ENCODE peak calls at places on chromosomes 1 and 21, in four cellular contexts. O is mesothelial cell of epicardium, P is tibial nerve, B is fibroblast of lung. V is an unnamed sample.

GRCh38 chr1:23019851-23020625 is 770 bp downstream of the KDM1A start:
- DNase-seq in O (peak), P (no peak), B (peak), V (peak)

GRCh38 chr1:32701421-32701911 is 1.1 kb downstream of the SYNC start:
- DNase-seq in O (no peak), P (no peak), B (peak), V (no peak)

GRCh38 chr1:24903011-24903461 is 27.0 kb downstream of the RUNX3 start:
- DNase-seq in O (peak), P (no peak), B (no peak), V (no peak)

GRCh38 chr1:200351826-200352549 is 57.8 kb downstream of the ZNF281 start:
- DNase-seq in O (no peak), P (no peak), B (peak), V (no peak)

GRCh38 chr1:245067257-245067656 is 87.5 kb upstream of the KIF26B start:
- DNase-seq in O (no peak), P (no peak), B (peak), V (no peak)

GRCh38 chr1:232385221-232385620 is 244.7 kb downstream of the SIPA1L2 start:
- DNase-seq in O (no peak), P (no peak), B (peak), V (no peak)

GRCh38 chr1:43822040-43822439 is 111.6 kb upstream of the ARTN start:
- DNase-seq in O (no peak), P (no peak), B (peak), V (no peak)

GRCh38 chr1:214541693-214542092 is 9.7 kb downstream of the PTPN14 start:
- DNase-seq in O (no peak), P (no peak), B (no peak), V (no peak)

GRCh38 chr1:46171872-46172271 is 3.0 kb upstream of the TSPAN1 start:
- DNase-seq in O (peak), P (no peak), B (no peak), V (peak)

GRCh38 chr1:241265428-241265827 is 91.6 kb downstream of the RGS7 start:
- DNase-seq in O (no peak), P (no peak), B (no peak), V (no peak)

GRCh38 chr1:69185378-69185777 is 382.3 kb upstream of the LRRC7 start:
- DNase-seq in O (no peak), P (no peak), B (no peak), V (no peak)

GRCh38 chr1:168121314-168122029 is 15.3 kb downstream of the GPR161 start:
- DNase-seq in O (no peak), P (peak), B (peak), V (no peak)

GRCh38 chr1:9721606-9722377 is 70.3 kb downstream of the PIK3CD start:
- DNase-seq in O (peak), P (no peak), B (no peak), V (peak)

GRCh38 chr1:98323396-98323795 is 338.1 kb upstream of the SNX7 start:
- DNase-seq in O (no peak), P (no peak), B (peak), V (no peak)

GRCh38 chr1:85307987-85308836 is 31.8 kb upstream of the BCL10 start:
- DNase-seq in O (peak), P (peak), B (peak), V (peak)

GRCh38 chr1:240426056-240426455 is 185.9 kb downstream of the GREM2 start:
- DNase-seq in O (no peak), P (no peak), B (peak), V (no peak)

GRCh38 chr1:181028241-181029014 is 5.4 kb upstream of the MR1 start:
- DNase-seq in O (no peak), P (no peak), B (peak), V (no peak)

GRCh38 chr1:54335396-54336056 is 70.7 kb downstream of the SSBP3 start:
- DNase-seq in O (no peak), P (peak), B (peak), V (no peak)

GRCh38 chr1:153099646-153100045 is 5.3 kb upstream of the SPRR2E start:
- DNase-seq in O (no peak), P (no peak), B (no peak), V (no peak)

GRCh38 chr1:91533625-91534024 is 33.0 kb downstream of the CDC7 start:
- DNase-seq in O (no peak), P (no peak), B (no peak), V (no peak)

GRCh38 chr1:211280910-211281309 is 21.7 kb downstream of the RCOR3 start:
- DNase-seq in O (no peak), P (no peak), B (no peak), V (no peak)

GRCh38 chr1:244210884-244211558 is 159.9 kb downstream of the ZBTB18 start:
- DNase-seq in O (no peak), P (no peak), B (no peak), V (no peak)

GRCh38 chr1:230270940-230271325 is 155.2 kb downstream of the PGBD5 start:
- DNase-seq in O (no peak), P (no peak), B (peak), V (no peak)

GRCh38 chr1:91637539-91637994 is 136.9 kb downstream of the CDC7 start:
- DNase-seq in O (no peak), P (no peak), B (no peak), V (no peak)

GRCh38 chr1:111988743-111989453 is 570 bp downstream of the KCND3 start:
- DNase-seq in O (no peak), P (no peak), B (no peak), V (peak)

GRCh38 chr1:51616903-51617708 is at the start of gene OSBPL9:
- DNase-seq in O (peak), P (peak), B (peak), V (peak)

GRCh38 chr1:43836267-43836951 is 97.2 kb upstream of the ARTN start:
- DNase-seq in O (peak), P (no peak), B (peak), V (no peak)

GRCh38 chr21:28069446-28069845 is 923.2 kb downstream of the LTN1 start:
- DNase-seq in O (no peak), P (no peak), B (peak), V (no peak)

GRCh38 chr1:23442751-23443150 is 18.2 kb upstream of the TCEA3 start:
- DNase-seq in O (no peak), P (no peak), B (no peak), V (no peak)

GRCh38 chr1:30586671-30587070 is 136.7 kb downstream of the MATN1 start:
- DNase-seq in O (no peak), P (no peak), B (no peak), V (peak)

GRCh38 chr1:96643519-96643918 is 78.1 kb upstream of the PTBP2 start:
- DNase-seq in O (no peak), P (no peak), B (no peak), V (no peak)

GRCh38 chr1:12095822-12096263 is 32.7 kb downstream of the TNFRSF8 start:
- DNase-seq in O (no peak), P (no peak), B (peak), V (no peak)

GRCh38 chr1:151372411-151372934 is at the start of gene SELENBP1:
- DNase-seq in O (peak), P (peak), B (peak), V (peak)

GRCh38 chr1:30410153-30410851 is 313.1 kb downstream of the MATN1 start:
- DNase-seq in O (peak), P (no peak), B (no peak), V (peak)

GRCh38 chr1:67597336-67597735 is 87.7 kb upstream of the GADD45A start:
- DNase-seq in O (no peak), P (no peak), B (no peak), V (no peak)

GRCh38 chr1:36884029-36884701 is 150.2 kb downstream of the GRIK3 start:
- DNase-seq in O (peak), P (no peak), B (no peak), V (no peak)

GRCh38 chr1:6399294-6399693 is 5.7 kb upstream of the ACOT7 start:
- DNase-seq in O (no peak), P (no peak), B (no peak), V (no peak)

GRCh38 chr1:6393400-6394187 is at the start of gene ACOT7:
- DNase-seq in O (peak), P (peak), B (peak), V (peak)

GRCh38 chr1:6392880-6393399 is 627 bp downstream of the ACOT7 start:
- DNase-seq in O (no peak), P (no peak), B (no peak), V (peak)

GRCh38 chr1:6397844-6398243 is 4.3 kb upstream of the ACOT7 start:
- DNase-seq in O (no peak), P (no peak), B (no peak), V (no peak)

GRCh38 chr1:6396998-6397397 is 3.4 kb upstream of the ACOT7 start:
- DNase-seq in O (no peak), P (no peak), B (no peak), V (no peak)
- TF ChIP-seq CTCF in O (no peak), P (no peak), B (peak), V (no peak)

DNA sequence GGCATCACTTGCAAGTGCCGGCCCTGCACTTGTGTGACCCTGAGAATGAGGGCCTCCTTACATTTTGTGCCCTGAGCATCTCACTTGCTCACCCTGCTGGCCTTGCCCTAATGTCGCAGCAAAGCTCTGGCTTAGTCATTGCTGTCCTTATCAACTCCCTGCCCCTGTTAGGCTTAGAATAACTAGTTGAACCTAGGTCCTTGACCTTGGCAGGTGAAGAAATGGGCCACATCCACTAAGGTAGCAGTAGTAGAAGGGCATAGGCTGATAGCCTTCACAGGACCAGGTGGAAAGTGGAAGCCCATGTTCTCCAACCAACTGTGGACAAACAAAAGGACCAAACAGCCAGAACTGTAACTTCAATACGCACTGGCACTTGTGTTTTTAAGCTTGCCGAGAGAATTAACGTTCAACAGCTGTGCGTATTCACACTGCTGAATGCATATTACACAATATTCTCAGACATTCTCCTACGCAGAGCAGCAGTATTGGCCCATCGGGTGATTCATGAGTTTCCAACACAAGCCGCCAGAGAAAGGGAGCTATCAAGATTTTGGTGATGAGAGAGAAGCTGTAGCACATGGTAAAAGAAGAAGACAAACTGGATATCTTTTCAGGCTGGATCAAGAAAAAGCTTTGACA is 27.7 kb upstream of the PTGFRN start:
- DNase-seq in O (no peak), P (no peak), B (peak), V (no peak)
- TF ChIP-seq CTCF in O (no peak), P (no peak), B (peak), V (no peak)

GRCh38 chr1:201468501-201468843 is 516 bp downstream of the PHLDA3 start:
- DNase-seq in O (no peak), P (no peak), B (peak), V (peak)

GRCh38 chr1:201469645-201470074 is 672 bp upstream of the PHLDA3 start:
- DNase-seq in O (no peak), P (no peak), B (no peak), V (no peak)

GRCh38 chr1:201470581-201470980 is 1.6 kb upstream of the PHLDA3 start:
- DNase-seq in O (no peak), P (no peak), B (no peak), V (no peak)

GRCh38 chr1:201466492-201466891 is 2.5 kb downstream of the PHLDA3 start:
- DNase-seq in O (no peak), P (no peak), B (peak), V (no peak)

DNA sequence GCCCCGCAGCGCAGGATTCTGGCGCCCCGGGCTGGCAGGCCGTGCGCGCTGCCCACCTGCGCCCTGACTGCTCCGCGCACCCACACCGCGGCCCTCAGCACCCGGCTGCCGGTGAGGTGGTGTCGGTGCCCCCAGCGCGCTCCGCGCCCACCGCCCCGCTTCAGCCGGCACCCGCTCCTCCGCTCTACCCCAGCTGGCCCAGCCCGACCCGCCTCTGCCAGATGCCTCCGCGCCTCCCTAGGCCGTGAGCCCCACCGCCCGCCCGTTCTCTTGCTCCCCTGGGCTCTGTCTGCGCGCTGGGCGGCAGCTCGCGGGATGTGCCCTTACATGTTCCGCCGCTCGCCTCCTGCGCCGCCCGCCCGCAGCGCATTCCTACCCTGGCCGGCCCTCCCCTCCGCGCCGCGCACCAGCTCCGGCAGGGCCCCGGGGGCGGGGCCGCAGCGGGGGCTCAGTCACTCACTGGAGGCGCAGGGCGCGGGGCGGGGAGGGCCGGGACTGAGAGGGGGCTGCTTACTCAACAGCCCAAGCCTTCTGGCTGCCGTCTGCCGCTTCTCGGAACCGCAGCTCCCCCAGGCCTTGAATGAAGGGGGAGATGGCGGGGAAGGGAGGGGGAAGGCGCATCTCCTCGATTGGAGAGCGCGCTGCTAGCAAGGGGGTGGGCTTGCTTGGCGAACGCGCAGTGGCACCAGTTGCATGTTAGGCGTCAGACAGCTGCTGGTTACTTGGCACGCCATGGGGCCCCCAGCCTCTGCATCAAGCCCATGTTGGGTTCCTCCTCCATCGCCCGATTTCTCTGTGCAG is at the start of gene PHLDA3:
- DNase-seq in O (peak), P (peak), B (peak), V (peak)
- TF ChIP-seq CTCF in O (no peak), P (peak), B (no peak), V (peak)

DNA sequence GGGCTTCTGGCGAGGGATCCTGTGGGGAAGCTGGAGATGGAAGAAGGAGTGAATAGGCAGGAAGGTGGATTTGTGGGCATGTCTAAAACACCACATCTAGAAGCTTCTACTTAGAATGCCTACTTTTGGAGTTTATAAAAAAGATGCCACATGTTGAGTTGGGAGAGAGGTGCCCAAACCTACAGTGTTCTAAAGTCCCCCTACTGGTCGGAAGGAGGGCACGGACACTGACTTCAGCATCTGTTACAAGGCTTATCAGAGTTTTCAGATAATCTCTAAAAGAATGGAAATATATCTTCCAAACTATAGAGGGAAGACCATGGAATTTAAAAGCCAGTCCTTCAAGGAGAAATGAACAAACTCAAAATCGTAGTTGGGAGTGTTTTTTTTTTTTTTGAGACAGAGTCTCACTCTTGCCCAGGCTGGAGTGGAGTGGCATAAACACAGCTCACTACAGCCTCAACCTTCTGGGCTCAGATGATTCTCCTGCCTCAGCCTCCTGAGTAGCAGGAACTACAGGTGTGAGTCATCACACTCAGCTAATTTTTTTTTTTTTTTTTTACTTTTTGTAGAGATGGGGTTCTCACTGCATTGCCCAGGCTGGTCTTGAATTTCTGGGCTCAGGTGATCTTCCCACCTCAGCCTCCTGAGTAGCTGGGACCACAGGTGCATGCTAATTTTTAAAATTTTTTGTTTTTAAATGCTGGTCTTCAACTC is 14.8 kb downstream of the IBA57 start:
- DNase-seq in O (no peak), P (no peak), B (no peak), V (no peak)
- TF ChIP-seq CTCF in O (no peak), P (no peak), B (peak), V (peak)